ENCODE peak calls at places on chromosome 15, in nine cellular contexts. G is SK-N-SH, Y is PC-9, C is GM23338, D is PC-3, P is GM23248, O is HCT116, E is IMR-90, B is Karpas-422. R is an unnamed sample.

GRCh38 chr15:37907136-37907535 is 27.3 kb upstream of the TMCO5A start:
- DNase-seq in G (no peak), Y (no peak), C (no peak), D (peak; percentile 71), P (peak; percentile 35), O (peak; percentile 4), E (peak; percentile 22), B (no peak), R (no peak)

GRCh38 chr15:91948001-91948608 is 94.6 kb downstream of the SLCO3A1 start:
- DNase-seq in G (no peak), Y (peak; percentile 93), C (peak; percentile 64), D (peak; percentile 53), P (peak; percentile 14), O (no peak), E (peak; percentile 73), B (no peak), R (no peak)

GRCh38 chr15:25739687-25740121 is 123.4 kb downstream of the ATP10A start:
- DNase-seq in G (peak; percentile 72), Y (no peak), C (peak; percentile 61), D (peak; percentile 38), P (peak; percentile 56), O (no peak), E (peak; percentile 64), B (peak; percentile 46), R (peak; percentile 28)

GRCh38 chr15:75891895-75892294 is 11.8 kb upstream of the FBXO22 start:
- DNase-seq in G (no peak), Y (no peak), C (no peak), D (peak; percentile 52), P (peak; percentile 90), O (no peak), E (peak; percentile 96), B (no peak), R (no peak)

GRCh38 chr15:58407366-58407765 is 24.4 kb upstream of the LIPC start:
- DNase-seq in G (no peak), Y (no peak), C (no peak), D (no peak), P (no peak), O (no peak), E (no peak), B (no peak), R (peak; percentile 54)

GRCh38 chr15:39468828-39469227 is 112.1 kb upstream of the THBS1 start:
- DNase-seq in G (no peak), Y (no peak), C (no peak), D (no peak), P (no peak), O (no peak), E (peak; percentile 37), B (no peak), R (no peak)

GRCh38 chr15:60620707-60621106 is 141.8 kb upstream of the ICE2 start:
- DNase-seq in G (no peak), Y (no peak), C (peak; percentile 66), D (no peak), P (peak; percentile 68), O (no peak), E (peak; percentile 61), B (no peak), R (no peak)

GRCh38 chr15:81962438-81962837 is 83.4 kb downstream of the MEX3B start:
- DNase-seq in G (no peak), Y (no peak), C (no peak), D (no peak), P (no peak), O (no peak), E (no peak), B (no peak), R (no peak)

GRCh38 chr15:55970286-55970685 is 23.1 kb downstream of the NEDD4 start:
- DNase-seq in G (no peak), Y (no peak), C (no peak), D (no peak), P (no peak), O (no peak), E (no peak), B (no peak), R (no peak)

GRCh38 chr15:41660235-41661077 is at the start of gene MGA:
- DNase-seq in G (peak; percentile 97), Y (peak; percentile 74), C (peak; percentile 98), D (peak; percentile 94), P (peak; percentile 98), O (peak; percentile 89), E (peak; percentile 92), B (peak; percentile 99), R (peak; percentile 98)

GRCh38 chr15:91302588-91303439 is 202.8 kb downstream of the SV2B start:
- DNase-seq in G (peak; percentile 83), Y (peak; percentile 61), C (peak; percentile 92), D (peak; percentile 78), P (peak; percentile 76), O (peak; percentile 51), E (peak; percentile 63), B (peak; percentile 85), R (peak; percentile 73)

GRCh38 chr15:75776075-75776443 is 63.4 kb upstream of the CSPG4 start:
- DNase-seq in G (no peak), Y (no peak), C (peak; percentile 37), D (peak; percentile 9), P (peak; percentile 42), O (peak; percentile 10), E (peak; percentile 54), B (no peak), R (no peak)

GRCh38 chr15:20340931-20341661 is 200.5 kb downstream of the GOLGA6L6 start:
- DNase-seq in G (peak; percentile 32), Y (no peak), C (no peak), D (peak; percentile 14), P (no peak), O (no peak), E (no peak), B (no peak), R (peak; percentile 6)

GRCh38 chr15:92123848-92124631 is 269.6 kb upstream of the ST8SIA2 start:
- DNase-seq in G (no peak), Y (no peak), C (peak; percentile 88), D (no peak), P (no peak), O (no peak), E (no peak), B (no peak), R (no peak)

GRCh38 chr15:90387534-90388461 is at the start of gene IQGAP1:
- DNase-seq in G (peak; percentile 99), Y (peak; percentile 86), C (peak; percentile 97), D (peak; percentile 97), P (peak; percentile 98), O (peak; percentile 92), E (peak; percentile 94), B (peak; percentile 99), R (peak; percentile 98)

GRCh38 chr15:53522878-53523455 is 236.5 kb downstream of the WDR72 start:
- DNase-seq in G (no peak), Y (no peak), C (no peak), D (peak; percentile 16), P (no peak), O (no peak), E (no peak), B (no peak), R (no peak)

GRCh38 chr15:91456921-91457320 is 356.9 kb downstream of the SV2B start:
- DNase-seq in G (no peak), Y (peak; percentile 68), C (no peak), D (peak; percentile 50), P (no peak), O (no peak), E (peak; percentile 24), B (no peak), R (no peak)

GRCh38 chr15:91821458-91821857 is 32.0 kb upstream of the SLCO3A1 start:
- DNase-seq in G (no peak), Y (peak; percentile 38), C (no peak), D (peak; percentile 13), P (no peak), O (no peak), E (no peak), B (no peak), R (no peak)

GRCh38 chr15:42728975-42729374 is 8.0 kb downstream of the CDAN1 start:
- DNase-seq in G (peak; percentile 36), Y (no peak), C (no peak), D (no peak), P (no peak), O (no peak), E (no peak), B (no peak), R (no peak)
- H3K36me3 ChIP-seq in G (peaks cover 46% of the 10 kb centered on the region), Y (no peaks in the 10 kb centered on the region), C (peaks cover 26% of the 10 kb centered on the region), D (peaks cover 72% of the 10 kb centered on the region), P (peaks cover 14% of the 10 kb centered on the region), O (peaks cover 30% of the 10 kb centered on the region), E (peaks cover 85% of the 10 kb centered on the region), B (peaks cover 27% of the 10 kb centered on the region), R (no peaks in the 10 kb centered on the region)

DNA sequence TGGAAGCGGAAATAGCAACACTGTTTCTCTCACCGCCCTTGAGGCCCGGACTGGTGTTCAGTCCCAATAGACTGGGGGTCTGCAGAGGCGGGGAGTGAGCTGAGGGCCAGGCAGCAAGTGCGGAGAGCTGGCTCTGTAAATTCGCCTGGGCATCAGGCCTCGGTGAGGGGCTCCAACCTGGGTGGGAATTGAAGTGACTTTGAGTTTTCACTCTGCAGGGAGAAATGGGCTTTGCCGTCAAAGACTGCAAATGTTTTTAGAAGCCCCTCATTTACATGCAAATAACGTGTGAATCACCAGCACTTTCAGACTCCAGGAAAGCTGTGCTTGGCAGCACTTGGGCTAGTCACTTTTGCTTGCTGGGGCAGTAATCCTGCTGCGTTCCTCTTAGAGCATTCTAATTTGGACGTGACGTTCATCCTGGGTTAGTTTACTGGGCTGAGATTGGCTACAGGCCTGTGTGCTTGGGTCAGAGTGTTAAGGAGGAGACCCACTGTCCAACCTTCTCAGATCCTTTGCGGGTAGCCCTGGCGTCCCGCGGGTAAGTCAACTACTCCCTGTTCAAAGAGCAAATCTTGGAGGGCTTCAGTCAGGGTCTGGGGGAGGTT is 88.7 kb downstream of the AAGAB start:
- DNase-seq in G (no peak), Y (no peak), C (peak; percentile 84), D (no peak), P (no peak), O (no peak), E (no peak), B (no peak), R (no peak)
- H4K20me1 ChIP-seq in G (peaks cover 5% of the 10 kb centered on the region), Y (peaks cover 6% of the 10 kb centered on the region), C (no peaks in the 10 kb centered on the region), D (no peaks in the 10 kb centered on the region), P (peaks cover 2% of the 10 kb centered on the region), O (no peaks in the 10 kb centered on the region), E (peaks cover 41% of the 10 kb centered on the region), B (peaks cover 31% of the 10 kb centered on the region), R (no peaks in the 10 kb centered on the region)

DNA sequence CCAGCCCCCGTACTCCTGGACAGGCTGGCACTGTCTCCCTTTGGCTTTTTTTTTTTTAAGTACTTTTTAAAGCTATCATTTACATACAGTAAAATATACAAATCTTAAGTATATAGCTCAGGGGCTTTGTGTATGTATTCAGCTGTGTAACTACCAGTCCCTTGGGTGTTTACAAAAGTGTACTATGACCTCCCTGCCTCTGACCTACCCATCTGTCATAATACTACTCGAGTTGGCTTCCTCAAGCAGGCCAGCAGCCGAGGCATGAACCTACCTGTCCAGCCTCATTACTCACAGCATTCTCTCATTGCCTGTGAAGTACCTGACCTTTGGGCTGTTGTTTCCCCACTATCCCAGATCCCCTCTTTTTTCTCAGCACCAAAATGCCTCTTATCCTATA is 33.2 kb downstream of the ABHD2 start:
- DNase-seq in G (no peak), Y (peak; percentile 93), C (no peak), D (peak; percentile 71), P (no peak), O (no peak), E (no peak), B (peak; percentile 59), R (no peak)
- H3K36me3 ChIP-seq in G (peaks cover 36% of the 10 kb centered on the region), Y (peaks cover 44% of the 10 kb centered on the region), C (no peaks in the 10 kb centered on the region), D (peaks cover 15% of the 10 kb centered on the region), P (no peaks in the 10 kb centered on the region), O (no peaks in the 10 kb centered on the region), E (peaks cover 18% of the 10 kb centered on the region), B (peaks cover 9% of the 10 kb centered on the region), R (peaks cover 5% of the 10 kb centered on the region)

GRCh38 chr15:101240364-101240763 is 11.5 kb downstream of the CHSY1 start:
- DNase-seq in G (no peak), Y (no peak), C (no peak), D (no peak), P (peak; percentile 52), O (no peak), E (peak; percentile 81), B (no peak), R (no peak)
- H4K20me1 ChIP-seq in G (peaks cover 84% of the 10 kb centered on the region), Y (peaks cover 29% of the 10 kb centered on the region), C (peaks cover 65% of the 10 kb centered on the region), D (peaks cover 19% of the 10 kb centered on the region), P (peaks cover 13% of the 10 kb centered on the region), O (peaks cover 8% of the 10 kb centered on the region), E (peaks cover 99% of the 10 kb centered on the region), B (peaks cover 13% of the 10 kb centered on the region), R (peaks cover 2% of the 10 kb centered on the region)